ENCODE peak calls at places on chromosomes 2 and 18, in ten cellular contexts. Q, E, O, Z, J, C, V, H, W and Y are unnamed samples.

GRCh38 chr2:115739574-115739973 is 1297.1 kb downstream of the DPP10 start:
- DNase-seq in Q (peak), E (no peak), O (no peak), Z (no peak), J (no peak), C (no peak), V (no peak), H (no peak), W (no peak), Y (no peak)

GRCh38 chr2:207897541-207898353 is 127.6 kb downstream of the PLEKHM3 start:
- DNase-seq in Q (no peak), E (no peak), O (no peak), Z (no peak), J (no peak), C (no peak), V (no peak), H (no peak), W (no peak), Y (no peak)

GRCh38 chr2:231707625-231708049 is 688 bp upstream of the PTMA start:
- DNase-seq in Q (peak), E (no peak), O (peak), Z (no peak), J (no peak), C (no peak), V (peak), H (no peak), W (no peak), Y (peak)

GRCh38 chr18:77165489-77166415 is 33.2 kb upstream of the MBP start:
- DNase-seq in Q (no peak), E (peak), O (peak), Z (peak), J (peak), C (peak), V (no peak), H (no peak), W (no peak), Y (peak)

GRCh38 chr18:79139206-79139605 is 70.0 kb downstream of the ATP9B start:
- DNase-seq in Q (no peak), E (no peak), O (no peak), Z (no peak), J (no peak), C (no peak), V (no peak), H (peak), W (no peak), Y (no peak)

GRCh38 chr2:28347193-28347592 is 45.5 kb upstream of the FOSL2 start:
- DNase-seq in Q (no peak), E (peak), O (no peak), Z (no peak), J (no peak), C (no peak), V (no peak), H (no peak), W (no peak), Y (no peak)

GRCh38 chr2:109135572-109136185 is 6.7 kb downstream of the SH3RF3 start:
- DNase-seq in Q (no peak), E (no peak), O (peak), Z (no peak), J (no peak), C (no peak), V (no peak), H (no peak), W (no peak), Y (no peak)

GRCh38 chr2:34806396-34806795 is 1207.3 kb upstream of the FAM98A start:
- DNase-seq in Q (no peak), E (no peak), O (no peak), Z (no peak), J (no peak), C (no peak), V (no peak), H (no peak), W (no peak), Y (no peak)

GRCh38 chr2:171158790-171159325 is 1.8 kb downstream of the TLK1 start:
- DNase-seq in Q (no peak), E (no peak), O (no peak), Z (no peak), J (no peak), C (no peak), V (no peak), H (no peak), W (no peak), Y (no peak)

GRCh38 chr2:181376999-181377398 is 80.2 kb upstream of the ITGA4 start:
- DNase-seq in Q (no peak), E (no peak), O (no peak), Z (no peak), J (no peak), C (no peak), V (no peak), H (no peak), W (no peak), Y (no peak)

GRCh38 chr2:223612501-223612900 is 10.3 kb upstream of the SCG2 start:
- DNase-seq in Q (no peak), E (no peak), O (no peak), Z (no peak), J (no peak), C (no peak), V (no peak), H (no peak), W (no peak), Y (no peak)

GRCh38 chr2:134258684-134259408 is 5.0 kb downstream of the MGAT5 start:
- DNase-seq in Q (no peak), E (peak), O (no peak), Z (no peak), J (no peak), C (no peak), V (peak), H (no peak), W (no peak), Y (no peak)

GRCh38 chr2:56523815-56524214 is 340.0 kb downstream of the CCDC85A start:
- DNase-seq in Q (no peak), E (no peak), O (no peak), Z (no peak), J (no peak), C (no peak), V (no peak), H (no peak), W (no peak), Y (no peak)

GRCh38 chr2:240435457-240435954 is at the start of gene GPC1:
- DNase-seq in Q (peak), E (peak), O (peak), Z (peak), J (no peak), C (peak), V (peak), H (peak), W (peak), Y (peak)

GRCh38 chr18:9392726-9393125 is 58.2 kb downstream of the TWSG1 start:
- DNase-seq in Q (no peak), E (no peak), O (peak), Z (no peak), J (no peak), C (no peak), V (no peak), H (no peak), W (no peak), Y (no peak)

GRCh38 chr2:2328847-2329246 is 2.2 kb downstream of the MYT1L start:
- DNase-seq in Q (peak), E (no peak), O (no peak), Z (no peak), J (no peak), C (no peak), V (no peak), H (no peak), W (no peak), Y (peak)

GRCh38 chr2:176494949-176495353 is 225.7 kb downstream of the MTX2 start:
- DNase-seq in Q (no peak), E (peak), O (peak), Z (peak), J (no peak), C (peak), V (no peak), H (no peak), W (no peak), Y (no peak)

GRCh38 chr2:165698621-165698946 is 95.5 kb downstream of the GALNT3 start:
- DNase-seq in Q (peak), E (peak), O (peak), Z (no peak), J (no peak), C (no peak), V (no peak), H (peak), W (peak), Y (peak)